ENCODE peak calls at places on chromosomes 6 and 20, in four cellular contexts. One of them, this sample, is unnamed.

GRCh38 chr6:45457141-45457540 is 79.4 kb upstream of the SUPT3H start:
- DNase-seq in GM20000: no peak
- DNase-seq in mammary epithelial cell: peak
- DNase-seq in SK-N-SH: no peak
- DNase-seq in this sample: no peak

GRCh38 chr6:166494757-166495486 is 91.6 kb downstream of the RAMACL start:
- DNase-seq in mammary epithelial cell: no peak
- DNase-seq in SK-N-SH: no peak
- DNase-seq in GM20000: no peak
- DNase-seq in this sample: peak

GRCh38 chr6:49030621-49031020 is 432.4 kb downstream of the MMUT start:
- DNase-seq in SK-N-SH: no peak
- DNase-seq in GM20000: no peak
- DNase-seq in mammary epithelial cell: peak
- DNase-seq in this sample: no peak

GRCh38 chr6:158452191-158452590 is 107.7 kb upstream of the TMEM181 start:
- DNase-seq in SK-N-SH: no peak
- DNase-seq in GM20000: no peak
- DNase-seq in mammary epithelial cell: peak
- DNase-seq in this sample: no peak

GRCh38 chr6:4270799-4271198 is 135.4 kb upstream of the ECI2 start:
- DNase-seq in mammary epithelial cell: peak
- DNase-seq in SK-N-SH: no peak
- DNase-seq in GM20000: no peak
- DNase-seq in this sample: no peak

GRCh38 chr6:30238178-30238795 is 25.1 kb upstream of the TRIM26 start:
- DNase-seq in mammary epithelial cell: no peak
- DNase-seq in GM20000: peak
- DNase-seq in SK-N-SH: peak
- DNase-seq in this sample: peak

GRCh38 chr6:159151266-159151855 is 17.8 kb upstream of the FNDC1 start:
- DNase-seq in SK-N-SH: peak
- DNase-seq in mammary epithelial cell: peak
- DNase-seq in GM20000: peak
- DNase-seq in this sample: peak

GRCh38 chr6:149132336-149132735 is 185.2 kb upstream of the TAB2 start:
- DNase-seq in mammary epithelial cell: no peak
- DNase-seq in SK-N-SH: no peak
- DNase-seq in GM20000: no peak
- DNase-seq in this sample: no peak

GRCh38 chr6:39102024-39102820 is 12.8 kb downstream of the SAYSD1 start:
- DNase-seq in GM20000: peak
- DNase-seq in mammary epithelial cell: peak
- DNase-seq in SK-N-SH: no peak
- DNase-seq in this sample: peak

GRCh38 chr20:2750343-2751251 is 49.8 kb downstream of the CPXM1 start:
- DNase-seq in SK-N-SH: no peak
- DNase-seq in GM20000: peak
- DNase-seq in mammary epithelial cell: peak
- DNase-seq in this sample: peak

GRCh38 chr20:5718896-5719595 is 31.2 kb upstream of the SHLD1 start:
- DNase-seq in SK-N-SH: no peak
- DNase-seq in mammary epithelial cell: no peak
- DNase-seq in GM20000: no peak
- DNase-seq in this sample: no peak

GRCh38 chr6:117619178-117619577 is 16.9 kb upstream of the GOPC start:
- DNase-seq in mammary epithelial cell: no peak
- DNase-seq in GM20000: no peak
- DNase-seq in SK-N-SH: no peak
- DNase-seq in this sample: no peak

GRCh38 chr6:76764057-76764456 is 691.6 kb upstream of the IMPG1 start:
- DNase-seq in mammary epithelial cell: no peak
- DNase-seq in GM20000: no peak
- DNase-seq in SK-N-SH: no peak
- DNase-seq in this sample: no peak

GRCh38 chr20:62554214-62554897 is 78.6 kb upstream of the GATA5 start:
- DNase-seq in SK-N-SH: no peak
- DNase-seq in GM20000: no peak
- DNase-seq in mammary epithelial cell: no peak
- DNase-seq in this sample: no peak

GRCh38 chr6:4085329-4085695 is 6.4 kb upstream of the FAM217A start:
- DNase-seq in SK-N-SH: no peak
- DNase-seq in GM20000: no peak
- DNase-seq in mammary epithelial cell: peak
- DNase-seq in this sample: no peak

GRCh38 chr20:44065401-44066340 is 121.3 kb downstream of the JPH2 start:
- DNase-seq in GM20000: no peak
- DNase-seq in SK-N-SH: no peak
- DNase-seq in mammary epithelial cell: no peak
- DNase-seq in this sample: no peak

GRCh38 chr20:49281059-49281912 is 3.4 kb upstream of the ZNFX1 start:
- DNase-seq in mammary epithelial cell: no peak
- DNase-seq in GM20000: peak
- DNase-seq in SK-N-SH: no peak
- DNase-seq in this sample: no peak

GRCh38 chr20:8540466-8540865 is 408.4 kb downstream of the PLCB1 start:
- DNase-seq in mammary epithelial cell: no peak
- DNase-seq in SK-N-SH: no peak
- DNase-seq in GM20000: no peak
- DNase-seq in this sample: no peak

GRCh38 chr6:38391206-38391908 is 248.4 kb downstream of the BTBD9 start:
- DNase-seq in SK-N-SH: no peak
- DNase-seq in mammary epithelial cell: peak
- DNase-seq in GM20000: no peak
- DNase-seq in this sample: no peak

GRCh38 chr6:130559166-130559565 is 193.3 kb downstream of the TMEM200A start:
- DNase-seq in SK-N-SH: no peak
- DNase-seq in GM20000: no peak
- DNase-seq in mammary epithelial cell: no peak
- DNase-seq in this sample: no peak

GRCh38 chr20:53901064-53901463 is 169.3 kb downstream of the BCAS1 start:
- DNase-seq in mammary epithelial cell: peak
- DNase-seq in SK-N-SH: no peak
- DNase-seq in GM20000: no peak
- DNase-seq in this sample: no peak

GRCh38 chr20:49956689-49957443 is 20.7 kb downstream of the RNF114 start:
- DNase-seq in mammary epithelial cell: no peak
- DNase-seq in SK-N-SH: no peak
- DNase-seq in GM20000: no peak
- DNase-seq in this sample: no peak

GRCh38 chr6:36927691-36928546 is 26.6 kb upstream of the PI16 start:
- DNase-seq in GM20000: no peak
- DNase-seq in SK-N-SH: no peak
- DNase-seq in mammary epithelial cell: no peak
- DNase-seq in this sample: no peak

GRCh38 chr6:138989098-138989983 is 1.3 kb upstream of the REPS1 start:
- DNase-seq in GM20000: no peak
- DNase-seq in SK-N-SH: no peak
- DNase-seq in mammary epithelial cell: no peak
- DNase-seq in this sample: no peak

GRCh38 chr20:871436-871835 is 37.9 kb downstream of the FAM110A start:
- DNase-seq in mammary epithelial cell: no peak
- DNase-seq in SK-N-SH: no peak
- DNase-seq in GM20000: no peak
- DNase-seq in this sample: no peak

GRCh38 chr6:15512126-15512525 is 150.7 kb downstream of the DTNBP1 start:
- DNase-seq in mammary epithelial cell: no peak
- DNase-seq in GM20000: no peak
- DNase-seq in SK-N-SH: peak
- DNase-seq in this sample: no peak

GRCh38 chr6:129105035-129105434 is 222.1 kb downstream of the LAMA2 start:
- DNase-seq in SK-N-SH: no peak
- DNase-seq in mammary epithelial cell: no peak
- DNase-seq in GM20000: no peak
- DNase-seq in this sample: no peak

GRCh38 chr6:41966961-41967311 is 25.3 kb upstream of the CCND3 start:
- DNase-seq in mammary epithelial cell: peak
- DNase-seq in GM20000: no peak
- DNase-seq in SK-N-SH: no peak
- DNase-seq in this sample: no peak
- TF ChIP-seq CTCF in mammary epithelial cell: no peak
- TF ChIP-seq CTCF in GM20000: no peak
- TF ChIP-seq CTCF in SK-N-SH: no peak
- TF ChIP-seq CTCF in this sample: no peak

GRCh38 chr20:34834459-34834893 is 9.0 kb upstream of the NCOA6 start:
- DNase-seq in SK-N-SH: peak
- DNase-seq in GM20000: peak
- DNase-seq in mammary epithelial cell: peak
- DNase-seq in this sample: no peak
- TF ChIP-seq CTCF in SK-N-SH: peak
- TF ChIP-seq CTCF in GM20000: no peak
- TF ChIP-seq CTCF in mammary epithelial cell: peak
- TF ChIP-seq CTCF in this sample: peak

GRCh38 chr6:26568601-26569432 is 27.9 kb upstream of the ABT1 start:
- DNase-seq in SK-N-SH: peak
- DNase-seq in mammary epithelial cell: peak
- DNase-seq in GM20000: peak
- DNase-seq in this sample: peak
- TF ChIP-seq CTCF in SK-N-SH: peak
- TF ChIP-seq CTCF in mammary epithelial cell: no peak
- TF ChIP-seq CTCF in GM20000: peak
- TF ChIP-seq CTCF in this sample: peak

GRCh38 chr6:126127662-126128061 is 141.3 kb downstream of the TRMT11 start:
- DNase-seq in mammary epithelial cell: peak
- DNase-seq in SK-N-SH: no peak
- DNase-seq in GM20000: no peak
- DNase-seq in this sample: no peak
- TF ChIP-seq CTCF in mammary epithelial cell: peak
- TF ChIP-seq CTCF in SK-N-SH: peak
- TF ChIP-seq CTCF in GM20000: no peak
- TF ChIP-seq CTCF in this sample: no peak